ENCODE peak calls at places on chromosomes 11 and 22, in ten cellular contexts. One of them, this sample, is unnamed.

GRCh38 chr11:3638513-3638912 is 3.3 kb downstream of the ART5 start:
- DNase-seq in gastrocnemius medialis: no peak
- DNase-seq in H9: no peak
- DNase-seq in NCI-H1694: no peak
- DNase-seq in stimulated activated CD4-positive, alpha-beta T cell treated with anti-CD3 and anti-CD28 coated beads, Interleukin-12 subunit alpha, Interleukin-12 subunit beta, amount 100 ng/mL, for 4 hours: no peak
- DNase-seq in T-helper 2 cell treated with Interferon-gamma antibody and Interleukin-4, amounts not matched to agents 5 μg/mL and 100 μg/mL, for 36 hours: no peak
- DNase-seq in amygdala: no peak
- DNase-seq in MG63: no peak
- DNase-seq in T-helper 9 cell: no peak
- DNase-seq in right atrium auricular region: no peak
- DNase-seq in this sample: no peak

GRCh38 chr11:14318581-14318981 is 40.4 kb downstream of the RRAS2 start:
- DNase-seq in gastrocnemius medialis: no peak
- DNase-seq in stimulated activated CD4-positive, alpha-beta T cell treated with anti-CD3 and anti-CD28 coated beads, Interleukin-12 subunit alpha, Interleukin-12 subunit beta, amount 100 ng/mL, for 4 hours: no peak
- DNase-seq in T-helper 2 cell treated with Interferon-gamma antibody and Interleukin-4, amounts not matched to agents 5 μg/mL and 100 μg/mL, for 36 hours: no peak
- DNase-seq in NCI-H1694: no peak
- DNase-seq in right atrium auricular region: no peak
- DNase-seq in MG63: no peak
- DNase-seq in amygdala: no peak
- DNase-seq in H9: no peak
- DNase-seq in T-helper 9 cell: no peak
- DNase-seq in this sample: no peak

GRCh38 chr11:2585566-2586090 is 114.2 kb downstream of the KCNQ1OT1 start:
- DNase-seq in MG63: no peak
- DNase-seq in T-helper 2 cell treated with Interferon-gamma antibody and Interleukin-4, amounts not matched to agents 5 μg/mL and 100 μg/mL, for 36 hours: no peak
- DNase-seq in stimulated activated CD4-positive, alpha-beta T cell treated with anti-CD3 and anti-CD28 coated beads, Interleukin-12 subunit alpha, Interleukin-12 subunit beta, amount 100 ng/mL, for 4 hours: no peak
- DNase-seq in right atrium auricular region: no peak
- DNase-seq in T-helper 9 cell: no peak
- DNase-seq in gastrocnemius medialis: no peak
- DNase-seq in NCI-H1694: no peak
- DNase-seq in amygdala: no peak
- DNase-seq in H9: no peak
- DNase-seq in this sample: peak

GRCh38 chr11:15258433-15259350 is 144.0 kb downstream of the INSC start:
- DNase-seq in stimulated activated CD4-positive, alpha-beta T cell treated with anti-CD3 and anti-CD28 coated beads, Interleukin-12 subunit alpha, Interleukin-12 subunit beta, amount 100 ng/mL, for 4 hours: no peak
- DNase-seq in gastrocnemius medialis: no peak
- DNase-seq in right atrium auricular region: no peak
- DNase-seq in amygdala: no peak
- DNase-seq in T-helper 2 cell treated with Interferon-gamma antibody and Interleukin-4, amounts not matched to agents 5 μg/mL and 100 μg/mL, for 36 hours: no peak
- DNase-seq in T-helper 9 cell: no peak
- DNase-seq in NCI-H1694: no peak
- DNase-seq in MG63: no peak
- DNase-seq in H9: no peak
- DNase-seq in this sample: peak

GRCh38 chr11:128574576-128575011 is 12.8 kb downstream of the ETS1 start:
- DNase-seq in T-helper 2 cell treated with Interferon-gamma antibody and Interleukin-4, amounts not matched to agents 5 μg/mL and 100 μg/mL, for 36 hours: no peak
- DNase-seq in gastrocnemius medialis: no peak
- DNase-seq in right atrium auricular region: no peak
- DNase-seq in stimulated activated CD4-positive, alpha-beta T cell treated with anti-CD3 and anti-CD28 coated beads, Interleukin-12 subunit alpha, Interleukin-12 subunit beta, amount 100 ng/mL, for 4 hours: no peak
- DNase-seq in amygdala: no peak
- DNase-seq in T-helper 9 cell: no peak
- DNase-seq in H9: no peak
- DNase-seq in NCI-H1694: no peak
- DNase-seq in MG63: no peak
- DNase-seq in this sample: no peak

GRCh38 chr11:9138612-9139579 is 47.5 kb upstream of the SCUBE2 start:
- DNase-seq in right atrium auricular region: no peak
- DNase-seq in amygdala: no peak
- DNase-seq in H9: no peak
- DNase-seq in T-helper 9 cell: no peak
- DNase-seq in T-helper 2 cell treated with Interferon-gamma antibody and Interleukin-4, amounts not matched to agents 5 μg/mL and 100 μg/mL, for 36 hours: no peak
- DNase-seq in NCI-H1694: peak
- DNase-seq in MG63: peak
- DNase-seq in stimulated activated CD4-positive, alpha-beta T cell treated with anti-CD3 and anti-CD28 coated beads, Interleukin-12 subunit alpha, Interleukin-12 subunit beta, amount 100 ng/mL, for 4 hours: no peak
- DNase-seq in gastrocnemius medialis: no peak
- DNase-seq in this sample: no peak

GRCh38 chr22:43529461-43529860 is 117.6 kb downstream of the MPPED1 start:
- DNase-seq in H9: no peak
- DNase-seq in MG63: no peak
- DNase-seq in stimulated activated CD4-positive, alpha-beta T cell treated with anti-CD3 and anti-CD28 coated beads, Interleukin-12 subunit alpha, Interleukin-12 subunit beta, amount 100 ng/mL, for 4 hours: no peak
- DNase-seq in T-helper 2 cell treated with Interferon-gamma antibody and Interleukin-4, amounts not matched to agents 5 μg/mL and 100 μg/mL, for 36 hours: no peak
- DNase-seq in NCI-H1694: no peak
- DNase-seq in gastrocnemius medialis: no peak
- DNase-seq in T-helper 9 cell: no peak
- DNase-seq in right atrium auricular region: no peak
- DNase-seq in amygdala: no peak
- DNase-seq in this sample: no peak

GRCh38 chr11:45184640-45185039 is 38.2 kb downstream of the PRDM11 start:
- DNase-seq in H9: no peak
- DNase-seq in stimulated activated CD4-positive, alpha-beta T cell treated with anti-CD3 and anti-CD28 coated beads, Interleukin-12 subunit alpha, Interleukin-12 subunit beta, amount 100 ng/mL, for 4 hours: no peak
- DNase-seq in T-helper 2 cell treated with Interferon-gamma antibody and Interleukin-4, amounts not matched to agents 5 μg/mL and 100 μg/mL, for 36 hours: no peak
- DNase-seq in gastrocnemius medialis: no peak
- DNase-seq in NCI-H1694: no peak
- DNase-seq in amygdala: no peak
- DNase-seq in MG63: no peak
- DNase-seq in T-helper 9 cell: no peak
- DNase-seq in right atrium auricular region: no peak
- DNase-seq in this sample: no peak

GRCh38 chr11:78207532-78208256 is 19.0 kb downstream of the USP35 start:
- DNase-seq in T-helper 2 cell treated with Interferon-gamma antibody and Interleukin-4, amounts not matched to agents 5 μg/mL and 100 μg/mL, for 36 hours: no peak
- DNase-seq in amygdala: no peak
- DNase-seq in MG63: no peak
- DNase-seq in stimulated activated CD4-positive, alpha-beta T cell treated with anti-CD3 and anti-CD28 coated beads, Interleukin-12 subunit alpha, Interleukin-12 subunit beta, amount 100 ng/mL, for 4 hours: no peak
- DNase-seq in right atrium auricular region: no peak
- DNase-seq in NCI-H1694: no peak
- DNase-seq in T-helper 9 cell: no peak
- DNase-seq in H9: no peak
- DNase-seq in gastrocnemius medialis: no peak
- DNase-seq in this sample: no peak

GRCh38 chr22:45969414-45969799 is 7.6 kb downstream of the WNT7B start:
- DNase-seq in gastrocnemius medialis: no peak
- DNase-seq in T-helper 9 cell: no peak
- DNase-seq in stimulated activated CD4-positive, alpha-beta T cell treated with anti-CD3 and anti-CD28 coated beads, Interleukin-12 subunit alpha, Interleukin-12 subunit beta, amount 100 ng/mL, for 4 hours: no peak
- DNase-seq in H9: peak
- DNase-seq in amygdala: no peak
- DNase-seq in T-helper 2 cell treated with Interferon-gamma antibody and Interleukin-4, amounts not matched to agents 5 μg/mL and 100 μg/mL, for 36 hours: no peak
- DNase-seq in NCI-H1694: no peak
- DNase-seq in MG63: no peak
- DNase-seq in right atrium auricular region: no peak
- DNase-seq in this sample: no peak

GRCh38 chr11:118437046-118437735 is 899 bp downstream of the KMT2A start:
- DNase-seq in stimulated activated CD4-positive, alpha-beta T cell treated with anti-CD3 and anti-CD28 coated beads, Interleukin-12 subunit alpha, Interleukin-12 subunit beta, amount 100 ng/mL, for 4 hours: peak
- DNase-seq in gastrocnemius medialis: peak
- DNase-seq in amygdala: no peak
- DNase-seq in H9: peak
- DNase-seq in NCI-H1694: no peak
- DNase-seq in T-helper 2 cell treated with Interferon-gamma antibody and Interleukin-4, amounts not matched to agents 5 μg/mL and 100 μg/mL, for 36 hours: peak
- DNase-seq in T-helper 9 cell: peak
- DNase-seq in MG63: peak
- DNase-seq in right atrium auricular region: no peak
- DNase-seq in this sample: peak

GRCh38 chr11:35305670-35306382 is 113.5 kb downstream of the SLC1A2 start:
- DNase-seq in NCI-H1694: no peak
- DNase-seq in T-helper 2 cell treated with Interferon-gamma antibody and Interleukin-4, amounts not matched to agents 5 μg/mL and 100 μg/mL, for 36 hours: no peak
- DNase-seq in amygdala: no peak
- DNase-seq in stimulated activated CD4-positive, alpha-beta T cell treated with anti-CD3 and anti-CD28 coated beads, Interleukin-12 subunit alpha, Interleukin-12 subunit beta, amount 100 ng/mL, for 4 hours: peak
- DNase-seq in right atrium auricular region: no peak
- DNase-seq in MG63: peak
- DNase-seq in gastrocnemius medialis: no peak
- DNase-seq in H9: peak
- DNase-seq in T-helper 9 cell: peak
- DNase-seq in this sample: no peak

GRCh38 chr11:60145677-60146076 is 37.2 kb downstream of the MS4A6A start:
- DNase-seq in T-helper 2 cell treated with Interferon-gamma antibody and Interleukin-4, amounts not matched to agents 5 μg/mL and 100 μg/mL, for 36 hours: no peak
- DNase-seq in gastrocnemius medialis: no peak
- DNase-seq in right atrium auricular region: no peak
- DNase-seq in NCI-H1694: no peak
- DNase-seq in stimulated activated CD4-positive, alpha-beta T cell treated with anti-CD3 and anti-CD28 coated beads, Interleukin-12 subunit alpha, Interleukin-12 subunit beta, amount 100 ng/mL, for 4 hours: no peak
- DNase-seq in amygdala: no peak
- DNase-seq in MG63: no peak
- DNase-seq in H9: no peak
- DNase-seq in T-helper 9 cell: no peak
- DNase-seq in this sample: no peak

GRCh38 chr11:131833371-131833770 is 463.0 kb downstream of the NTM start:
- DNase-seq in T-helper 2 cell treated with Interferon-gamma antibody and Interleukin-4, amounts not matched to agents 5 μg/mL and 100 μg/mL, for 36 hours: no peak
- DNase-seq in amygdala: no peak
- DNase-seq in H9: no peak
- DNase-seq in NCI-H1694: no peak
- DNase-seq in stimulated activated CD4-positive, alpha-beta T cell treated with anti-CD3 and anti-CD28 coated beads, Interleukin-12 subunit alpha, Interleukin-12 subunit beta, amount 100 ng/mL, for 4 hours: no peak
- DNase-seq in MG63: no peak
- DNase-seq in T-helper 9 cell: no peak
- DNase-seq in gastrocnemius medialis: no peak
- DNase-seq in right atrium auricular region: no peak
- DNase-seq in this sample: no peak

GRCh38 chr11:27902981-27903624 is 202.8 kb upstream of the BDNF start:
- DNase-seq in T-helper 9 cell: no peak
- DNase-seq in NCI-H1694: no peak
- DNase-seq in T-helper 2 cell treated with Interferon-gamma antibody and Interleukin-4, amounts not matched to agents 5 μg/mL and 100 μg/mL, for 36 hours: no peak
- DNase-seq in amygdala: no peak
- DNase-seq in MG63: no peak
- DNase-seq in stimulated activated CD4-positive, alpha-beta T cell treated with anti-CD3 and anti-CD28 coated beads, Interleukin-12 subunit alpha, Interleukin-12 subunit beta, amount 100 ng/mL, for 4 hours: no peak
- DNase-seq in H9: no peak
- DNase-seq in gastrocnemius medialis: no peak
- DNase-seq in right atrium auricular region: no peak
- DNase-seq in this sample: no peak

GRCh38 chr11:66727282-66727882 is 1.6 kb downstream of the SPTBN2 start:
- DNase-seq in NCI-H1694: no peak
- DNase-seq in T-helper 2 cell treated with Interferon-gamma antibody and Interleukin-4, amounts not matched to agents 5 μg/mL and 100 μg/mL, for 36 hours: peak
- DNase-seq in stimulated activated CD4-positive, alpha-beta T cell treated with anti-CD3 and anti-CD28 coated beads, Interleukin-12 subunit alpha, Interleukin-12 subunit beta, amount 100 ng/mL, for 4 hours: no peak
- DNase-seq in gastrocnemius medialis: no peak
- DNase-seq in MG63: peak
- DNase-seq in right atrium auricular region: no peak
- DNase-seq in H9: peak
- DNase-seq in amygdala: no peak
- DNase-seq in T-helper 9 cell: peak
- DNase-seq in this sample: peak

GRCh38 chr11:107040447-107041444 is 22.5 kb upstream of the GUCY1A2 start:
- DNase-seq in T-helper 2 cell treated with Interferon-gamma antibody and Interleukin-4, amounts not matched to agents 5 μg/mL and 100 μg/mL, for 36 hours: no peak
- DNase-seq in H9: no peak
- DNase-seq in MG63: peak
- DNase-seq in stimulated activated CD4-positive, alpha-beta T cell treated with anti-CD3 and anti-CD28 coated beads, Interleukin-12 subunit alpha, Interleukin-12 subunit beta, amount 100 ng/mL, for 4 hours: no peak
- DNase-seq in T-helper 9 cell: no peak
- DNase-seq in NCI-H1694: no peak
- DNase-seq in gastrocnemius medialis: no peak
- DNase-seq in amygdala: no peak
- DNase-seq in right atrium auricular region: no peak
- DNase-seq in this sample: no peak

GRCh38 chr11:76206327-76207081 is at the start of gene WNT11:
- DNase-seq in stimulated activated CD4-positive, alpha-beta T cell treated with anti-CD3 and anti-CD28 coated beads, Interleukin-12 subunit alpha, Interleukin-12 subunit beta, amount 100 ng/mL, for 4 hours: peak
- DNase-seq in T-helper 2 cell treated with Interferon-gamma antibody and Interleukin-4, amounts not matched to agents 5 μg/mL and 100 μg/mL, for 36 hours: peak
- DNase-seq in T-helper 9 cell: peak
- DNase-seq in H9: peak
- DNase-seq in gastrocnemius medialis: peak
- DNase-seq in NCI-H1694: peak
- DNase-seq in right atrium auricular region: no peak
- DNase-seq in amygdala: no peak
- DNase-seq in MG63: peak
- DNase-seq in this sample: peak

GRCh38 chr22:47552024-47552423 is 789.6 kb downstream of the TBC1D22A start:
- DNase-seq in T-helper 9 cell: no peak
- DNase-seq in NCI-H1694: no peak
- DNase-seq in right atrium auricular region: peak
- DNase-seq in amygdala: no peak
- DNase-seq in H9: no peak
- DNase-seq in MG63: no peak
- DNase-seq in gastrocnemius medialis: no peak
- DNase-seq in stimulated activated CD4-positive, alpha-beta T cell treated with anti-CD3 and anti-CD28 coated beads, Interleukin-12 subunit alpha, Interleukin-12 subunit beta, amount 100 ng/mL, for 4 hours: no peak
- DNase-seq in T-helper 2 cell treated with Interferon-gamma antibody and Interleukin-4, amounts not matched to agents 5 μg/mL and 100 μg/mL, for 36 hours: no peak
- DNase-seq in this sample: no peak

GRCh38 chr11:77602385-77603105 is 12.8 kb downstream of the AQP11 start:
- DNase-seq in T-helper 9 cell: no peak
- DNase-seq in right atrium auricular region: no peak
- DNase-seq in NCI-H1694: no peak
- DNase-seq in MG63: peak
- DNase-seq in T-helper 2 cell treated with Interferon-gamma antibody and Interleukin-4, amounts not matched to agents 5 μg/mL and 100 μg/mL, for 36 hours: no peak
- DNase-seq in amygdala: no peak
- DNase-seq in stimulated activated CD4-positive, alpha-beta T cell treated with anti-CD3 and anti-CD28 coated beads, Interleukin-12 subunit alpha, Interleukin-12 subunit beta, amount 100 ng/mL, for 4 hours: no peak
- DNase-seq in H9: no peak
- DNase-seq in gastrocnemius medialis: no peak
- DNase-seq in this sample: no peak

GRCh38 chr11:122177238-122177637 is 61.2 kb upstream of the BLID start:
- DNase-seq in stimulated activated CD4-positive, alpha-beta T cell treated with anti-CD3 and anti-CD28 coated beads, Interleukin-12 subunit alpha, Interleukin-12 subunit beta, amount 100 ng/mL, for 4 hours: no peak
- DNase-seq in NCI-H1694: no peak
- DNase-seq in T-helper 9 cell: no peak
- DNase-seq in T-helper 2 cell treated with Interferon-gamma antibody and Interleukin-4, amounts not matched to agents 5 μg/mL and 100 μg/mL, for 36 hours: no peak
- DNase-seq in right atrium auricular region: no peak
- DNase-seq in amygdala: no peak
- DNase-seq in MG63: no peak
- DNase-seq in H9: no peak
- DNase-seq in gastrocnemius medialis: no peak
- DNase-seq in this sample: no peak

GRCh38 chr11:16610738-16611388 is 127.6 kb upstream of the C11orf58 start:
- DNase-seq in T-helper 2 cell treated with Interferon-gamma antibody and Interleukin-4, amounts not matched to agents 5 μg/mL and 100 μg/mL, for 36 hours: no peak
- DNase-seq in gastrocnemius medialis: no peak
- DNase-seq in right atrium auricular region: no peak
- DNase-seq in MG63: no peak
- DNase-seq in stimulated activated CD4-positive, alpha-beta T cell treated with anti-CD3 and anti-CD28 coated beads, Interleukin-12 subunit alpha, Interleukin-12 subunit beta, amount 100 ng/mL, for 4 hours: no peak
- DNase-seq in T-helper 9 cell: no peak
- DNase-seq in NCI-H1694: no peak
- DNase-seq in H9: peak
- DNase-seq in amygdala: no peak
- DNase-seq in this sample: no peak

This sample was measured in left colon.